ENCODE peak calls at places on chromosomes 11 and 22, in ten cellular contexts. One of them, this sample, is unnamed.

GRCh38 chr11:11640996-11641395 is 19.2 kb upstream of the GALNT18 start:
- DNase-seq in psoas muscle: no peak
- DNase-seq in ovary: no peak
- DNase-seq in fibroblast of mammary gland: no peak
- DNase-seq in mucosa of descending colon: no peak
- DNase-seq in Peyer's patch: no peak
- DNase-seq in upper lobe of right lung: no peak
- DNase-seq in right lobe of liver: no peak
- DNase-seq in fibroblast of lung: no peak
- DNase-seq in astrocyte: no peak
- DNase-seq in this sample: no peak

GRCh38 chr22:42937164-42937854 is 77.6 kb downstream of the PACSIN2 start:
- DNase-seq in psoas muscle: no peak
- DNase-seq in ovary: no peak
- DNase-seq in fibroblast of mammary gland: peak
- DNase-seq in mucosa of descending colon: peak
- DNase-seq in Peyer's patch: peak
- DNase-seq in upper lobe of right lung: peak
- DNase-seq in right lobe of liver: no peak
- DNase-seq in fibroblast of lung: peak
- DNase-seq in astrocyte: peak
- DNase-seq in this sample: peak

GRCh38 chr22:19483481-19484244 is 3.9 kb downstream of the CDC45 start:
- DNase-seq in psoas muscle: no peak
- DNase-seq in ovary: no peak
- DNase-seq in fibroblast of mammary gland: peak
- DNase-seq in mucosa of descending colon: no peak
- DNase-seq in Peyer's patch: no peak
- DNase-seq in upper lobe of right lung: no peak
- DNase-seq in right lobe of liver: no peak
- DNase-seq in fibroblast of lung: peak
- DNase-seq in astrocyte: no peak
- DNase-seq in this sample: peak

GRCh38 chr11:84663731-84664130 is 963.4 kb downstream of the DLG2 start:
- DNase-seq in psoas muscle: no peak
- DNase-seq in ovary: no peak
- DNase-seq in fibroblast of mammary gland: no peak
- DNase-seq in mucosa of descending colon: no peak
- DNase-seq in Peyer's patch: no peak
- DNase-seq in upper lobe of right lung: no peak
- DNase-seq in right lobe of liver: no peak
- DNase-seq in fibroblast of lung: no peak
- DNase-seq in astrocyte: no peak
- DNase-seq in this sample: no peak

GRCh38 chr11:67082071-67082791 is 25.6 kb downstream of the RHOD start:
- DNase-seq in psoas muscle: no peak
- DNase-seq in ovary: peak
- DNase-seq in fibroblast of mammary gland: peak
- DNase-seq in mucosa of descending colon: peak
- DNase-seq in Peyer's patch: no peak
- DNase-seq in upper lobe of right lung: no peak
- DNase-seq in right lobe of liver: no peak
- DNase-seq in fibroblast of lung: peak
- DNase-seq in astrocyte: no peak
- DNase-seq in this sample: peak

GRCh38 chr11:44751066-44751465 is 24.3 kb downstream of the TSPAN18 start:
- DNase-seq in psoas muscle: no peak
- DNase-seq in ovary: no peak
- DNase-seq in fibroblast of mammary gland: no peak
- DNase-seq in mucosa of descending colon: no peak
- DNase-seq in Peyer's patch: no peak
- DNase-seq in upper lobe of right lung: no peak
- DNase-seq in right lobe of liver: no peak
- DNase-seq in fibroblast of lung: no peak
- DNase-seq in astrocyte: no peak
- DNase-seq in this sample: no peak

GRCh38 chr11:78398715-78399114 is 18.9 kb downstream of the GAB2 start:
- DNase-seq in psoas muscle: no peak
- DNase-seq in ovary: no peak
- DNase-seq in fibroblast of mammary gland: no peak
- DNase-seq in mucosa of descending colon: no peak
- DNase-seq in Peyer's patch: no peak
- DNase-seq in upper lobe of right lung: no peak
- DNase-seq in right lobe of liver: no peak
- DNase-seq in fibroblast of lung: no peak
- DNase-seq in astrocyte: no peak
- DNase-seq in this sample: no peak

GRCh38 chr11:20042025-20042639 is 118.1 kb downstream of the DBX1 start:
- DNase-seq in psoas muscle: no peak
- DNase-seq in ovary: no peak
- DNase-seq in fibroblast of mammary gland: no peak
- DNase-seq in mucosa of descending colon: no peak
- DNase-seq in Peyer's patch: no peak
- DNase-seq in upper lobe of right lung: no peak
- DNase-seq in right lobe of liver: no peak
- DNase-seq in fibroblast of lung: no peak
- DNase-seq in astrocyte: peak
- DNase-seq in this sample: peak

GRCh38 chr11:10267821-10268220 is 26.2 kb downstream of the SBF2 start:
- DNase-seq in psoas muscle: no peak
- DNase-seq in ovary: no peak
- DNase-seq in fibroblast of mammary gland: no peak
- DNase-seq in mucosa of descending colon: no peak
- DNase-seq in Peyer's patch: no peak
- DNase-seq in upper lobe of right lung: no peak
- DNase-seq in right lobe of liver: no peak
- DNase-seq in fibroblast of lung: no peak
- DNase-seq in astrocyte: no peak
- DNase-seq in this sample: peak

GRCh38 chr11:1219836-1220810 is 2.7 kb upstream of the MUC5B start:
- DNase-seq in psoas muscle: peak
- DNase-seq in ovary: no peak
- DNase-seq in fibroblast of mammary gland: no peak
- DNase-seq in mucosa of descending colon: peak
- DNase-seq in Peyer's patch: peak
- DNase-seq in upper lobe of right lung: peak
- DNase-seq in right lobe of liver: peak
- DNase-seq in fibroblast of lung: no peak
- DNase-seq in astrocyte: no peak
- DNase-seq in this sample: peak

GRCh38 chr11:116364357-116364756 is 408.4 kb downstream of the BUD13 start:
- DNase-seq in psoas muscle: no peak
- DNase-seq in ovary: no peak
- DNase-seq in fibroblast of mammary gland: no peak
- DNase-seq in mucosa of descending colon: no peak
- DNase-seq in Peyer's patch: no peak
- DNase-seq in upper lobe of right lung: no peak
- DNase-seq in right lobe of liver: no peak
- DNase-seq in fibroblast of lung: no peak
- DNase-seq in astrocyte: no peak
- DNase-seq in this sample: no peak

GRCh38 chr11:116360542-116360941 is 412.2 kb downstream of the BUD13 start:
- DNase-seq in psoas muscle: no peak
- DNase-seq in ovary: no peak
- DNase-seq in fibroblast of mammary gland: no peak
- DNase-seq in mucosa of descending colon: no peak
- DNase-seq in Peyer's patch: no peak
- DNase-seq in upper lobe of right lung: no peak
- DNase-seq in right lobe of liver: no peak
- DNase-seq in fibroblast of lung: no peak
- DNase-seq in astrocyte: no peak
- DNase-seq in this sample: no peak

GRCh38 chr11:116366980-116367640 is 405.7 kb downstream of the BUD13 start:
- DNase-seq in psoas muscle: no peak
- DNase-seq in ovary: no peak
- DNase-seq in fibroblast of mammary gland: no peak
- DNase-seq in mucosa of descending colon: no peak
- DNase-seq in Peyer's patch: no peak
- DNase-seq in upper lobe of right lung: no peak
- DNase-seq in right lobe of liver: no peak
- DNase-seq in fibroblast of lung: no peak
- DNase-seq in astrocyte: peak
- DNase-seq in this sample: peak

GRCh38 chr11:116371146-116371545 is 401.6 kb downstream of the BUD13 start:
- DNase-seq in psoas muscle: no peak
- DNase-seq in ovary: no peak
- DNase-seq in fibroblast of mammary gland: no peak
- DNase-seq in mucosa of descending colon: no peak
- DNase-seq in Peyer's patch: no peak
- DNase-seq in upper lobe of right lung: no peak
- DNase-seq in right lobe of liver: no peak
- DNase-seq in fibroblast of lung: no peak
- DNase-seq in astrocyte: no peak
- DNase-seq in this sample: no peak

GRCh38 chr11:116366451-116366850 is 406.3 kb downstream of the BUD13 start:
- DNase-seq in psoas muscle: no peak
- DNase-seq in ovary: no peak
- DNase-seq in fibroblast of mammary gland: no peak
- DNase-seq in mucosa of descending colon: no peak
- DNase-seq in Peyer's patch: no peak
- DNase-seq in upper lobe of right lung: no peak
- DNase-seq in right lobe of liver: no peak
- DNase-seq in fibroblast of lung: no peak
- DNase-seq in astrocyte: no peak
- DNase-seq in this sample: no peak
- TF ChIP-seq CTCF in psoas muscle: no peak
- TF ChIP-seq CTCF in ovary: no peak
- TF ChIP-seq CTCF in fibroblast of mammary gland: no peak
- TF ChIP-seq CTCF in mucosa of descending colon: no peak
- TF ChIP-seq CTCF in Peyer's patch: no peak
- TF ChIP-seq CTCF in upper lobe of right lung: no peak
- TF ChIP-seq CTCF in right lobe of liver: no peak
- TF ChIP-seq CTCF in fibroblast of lung: no peak
- TF ChIP-seq CTCF in astrocyte: no peak
- TF ChIP-seq CTCF in this sample: no peak

GRCh38 chr11:27718853-27719574 is 18.8 kb upstream of the BDNF start:
- DNase-seq in psoas muscle: no peak
- DNase-seq in ovary: no peak
- DNase-seq in fibroblast of mammary gland: no peak
- DNase-seq in mucosa of descending colon: no peak
- DNase-seq in Peyer's patch: no peak
- DNase-seq in upper lobe of right lung: peak
- DNase-seq in right lobe of liver: peak
- DNase-seq in fibroblast of lung: peak
- DNase-seq in astrocyte: no peak
- DNase-seq in this sample: peak
- H3K4me3 ChIP-seq in psoas muscle: peak
- H3K4me3 ChIP-seq in ovary: no peak
- H3K4me3 ChIP-seq in fibroblast of mammary gland: peak
- H3K4me3 ChIP-seq in mucosa of descending colon: no peak
- H3K4me3 ChIP-seq in Peyer's patch: no peak
- H3K4me3 ChIP-seq in upper lobe of right lung: peak
- H3K4me3 ChIP-seq in right lobe of liver: no peak
- H3K4me3 ChIP-seq in fibroblast of lung: peak
- H3K4me3 ChIP-seq in astrocyte: peak
- H3K4me3 ChIP-seq in this sample: peak

GRCh38 chr11:27383645-27384044 is 20.6 kb upstream of the CCDC34 start:
- DNase-seq in psoas muscle: no peak
- DNase-seq in ovary: no peak
- DNase-seq in fibroblast of mammary gland: no peak
- DNase-seq in mucosa of descending colon: no peak
- DNase-seq in Peyer's patch: no peak
- DNase-seq in upper lobe of right lung: no peak
- DNase-seq in right lobe of liver: no peak
- DNase-seq in fibroblast of lung: no peak
- DNase-seq in astrocyte: no peak
- DNase-seq in this sample: no peak
- TF ChIP-seq CTCF in psoas muscle: no peak
- TF ChIP-seq CTCF in ovary: no peak
- TF ChIP-seq CTCF in fibroblast of mammary gland: no peak
- TF ChIP-seq CTCF in mucosa of descending colon: no peak
- TF ChIP-seq CTCF in Peyer's patch: no peak
- TF ChIP-seq CTCF in upper lobe of right lung: no peak
- TF ChIP-seq CTCF in right lobe of liver: no peak
- TF ChIP-seq CTCF in fibroblast of lung: no peak
- TF ChIP-seq CTCF in astrocyte: no peak
- TF ChIP-seq CTCF in this sample: no peak

GRCh38 chr11:35082322-35083180 is 56.4 kb upstream of the CD44 start:
- DNase-seq in psoas muscle: peak
- DNase-seq in ovary: no peak
- DNase-seq in fibroblast of mammary gland: peak
- DNase-seq in mucosa of descending colon: peak
- DNase-seq in Peyer's patch: peak
- DNase-seq in upper lobe of right lung: peak
- DNase-seq in right lobe of liver: peak
- DNase-seq in fibroblast of lung: peak
- DNase-seq in astrocyte: peak
- DNase-seq in this sample: peak
- H3K4me3 ChIP-seq in psoas muscle: no peak
- H3K4me3 ChIP-seq in ovary: no peak
- H3K4me3 ChIP-seq in fibroblast of mammary gland: no peak
- H3K4me3 ChIP-seq in mucosa of descending colon: no peak
- H3K4me3 ChIP-seq in Peyer's patch: no peak
- H3K4me3 ChIP-seq in upper lobe of right lung: peak
- H3K4me3 ChIP-seq in right lobe of liver: no peak
- H3K4me3 ChIP-seq in fibroblast of lung: no peak
- H3K4me3 ChIP-seq in astrocyte: peak
- H3K4me3 ChIP-seq in this sample: peak

GRCh38 chr11:46391578-46392420 is at the start of gene CHRM4:
- DNase-seq in psoas muscle: no peak
- DNase-seq in ovary: no peak
- DNase-seq in fibroblast of mammary gland: peak
- DNase-seq in mucosa of descending colon: no peak
- DNase-seq in Peyer's patch: no peak
- DNase-seq in upper lobe of right lung: no peak
- DNase-seq in right lobe of liver: no peak
- DNase-seq in fibroblast of lung: peak
- DNase-seq in astrocyte: no peak
- DNase-seq in this sample: peak
- TF ChIP-seq CTCF in psoas muscle: no peak
- TF ChIP-seq CTCF in ovary: no peak
- TF ChIP-seq CTCF in fibroblast of mammary gland: no peak
- TF ChIP-seq CTCF in mucosa of descending colon: no peak
- TF ChIP-seq CTCF in Peyer's patch: no peak
- TF ChIP-seq CTCF in upper lobe of right lung: peak
- TF ChIP-seq CTCF in right lobe of liver: no peak
- TF ChIP-seq CTCF in fibroblast of lung: peak
- TF ChIP-seq CTCF in astrocyte: no peak
- TF ChIP-seq CTCF in this sample: peak

GRCh38 chr22:31124290-31124689 is 1.5 kb downstream of the INPP5J start:
- DNase-seq in psoas muscle: no peak
- DNase-seq in ovary: no peak
- DNase-seq in fibroblast of mammary gland: no peak
- DNase-seq in mucosa of descending colon: no peak
- DNase-seq in Peyer's patch: no peak
- DNase-seq in upper lobe of right lung: no peak
- DNase-seq in right lobe of liver: no peak
- DNase-seq in fibroblast of lung: no peak
- DNase-seq in astrocyte: no peak
- DNase-seq in this sample: no peak
- H3K4me3 ChIP-seq in psoas muscle: no peak
- H3K4me3 ChIP-seq in ovary: no peak
- H3K4me3 ChIP-seq in fibroblast of mammary gland: no peak
- H3K4me3 ChIP-seq in mucosa of descending colon: no peak
- H3K4me3 ChIP-seq in Peyer's patch: no peak
- H3K4me3 ChIP-seq in upper lobe of right lung: no peak
- H3K4me3 ChIP-seq in right lobe of liver: no peak
- H3K4me3 ChIP-seq in fibroblast of lung: no peak
- H3K4me3 ChIP-seq in astrocyte: no peak
- H3K4me3 ChIP-seq in this sample: no peak

DNA sequence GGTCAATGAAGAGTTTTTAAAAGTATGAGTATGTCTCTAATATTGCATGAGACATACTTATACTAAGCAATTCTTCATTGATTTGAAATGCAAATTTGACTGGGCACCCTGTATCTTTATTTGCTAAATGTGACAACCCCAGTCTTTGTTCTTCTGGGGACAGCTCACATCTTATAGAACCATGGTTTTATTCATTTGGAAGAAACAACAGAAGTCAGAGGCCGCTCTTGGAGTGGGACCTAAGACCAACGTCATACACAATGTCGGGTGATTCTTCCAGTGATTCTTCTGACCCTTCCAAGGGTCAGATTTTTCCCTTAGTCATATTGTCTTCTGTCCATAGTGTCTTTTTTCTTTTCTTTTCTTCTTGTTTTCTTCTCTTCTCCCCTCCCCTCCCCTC is 584 bp upstream of the SLC22A6 start:
- DNase-seq in psoas muscle: no peak
- DNase-seq in ovary: no peak
- DNase-seq in fibroblast of mammary gland: no peak
- DNase-seq in mucosa of descending colon: no peak
- DNase-seq in Peyer's patch: no peak
- DNase-seq in upper lobe of right lung: no peak
- DNase-seq in right lobe of liver: no peak
- DNase-seq in fibroblast of lung: no peak
- DNase-seq in astrocyte: no peak
- DNase-seq in this sample: no peak
- TF ChIP-seq CTCF in psoas muscle: no peak
- TF ChIP-seq CTCF in ovary: no peak
- TF ChIP-seq CTCF in fibroblast of mammary gland: no peak
- TF ChIP-seq CTCF in mucosa of descending colon: no peak
- TF ChIP-seq CTCF in Peyer's patch: no peak
- TF ChIP-seq CTCF in upper lobe of right lung: no peak
- TF ChIP-seq CTCF in right lobe of liver: no peak
- TF ChIP-seq CTCF in fibroblast of lung: no peak
- TF ChIP-seq CTCF in astrocyte: no peak
- TF ChIP-seq CTCF in this sample: no peak

This sample was measured in choroid plexus epithelial cell.